ENCODE peak calls at places on chromosomes 4 and X, in four cellular contexts. I is neuronal stem cell; U is activated CD4-positive, alpha-beta T cell treated with anti-CD3 and anti-CD28 coated beads, Interleukin-2, amount 10 ng/mL, durations not matched to agents 24 days and 14 days; R is pons. Z is an unnamed sample.

GRCh38 chr4:38188631-38189101 is 228.5 kb downstream of the PTTG2 start:
- DNase-seq in I (no peak), U (no peak), R (no peak), Z (no peak)

GRCh38 chrX:103197721-103198306 is 17.1 kb upstream of the BEX4 start:
- DNase-seq in I (no peak), U (no peak), R (no peak), Z (no peak)

GRCh38 chr4:25769251-25769650 is 93.5 kb downstream of the SEL1L3 start:
- DNase-seq in I (no peak), U (no peak), R (no peak), Z (no peak)

GRCh38 chr4:137735561-137736104 is 203.3 kb upstream of the PCDH18 start:
- DNase-seq in I (no peak), U (no peak), R (no peak), Z (no peak)

GRCh38 chr4:131638776-131639175 is 1510.3 kb upstream of the PCDH10 start:
- DNase-seq in I (no peak), U (no peak), R (no peak), Z (no peak)

GRCh38 chr4:137125011-137125410 is 407.3 kb downstream of the PCDH18 start:
- DNase-seq in I (no peak), U (no peak), R (peak), Z (no peak)

GRCh38 chr4:74659576-74660411 is 134.5 kb downstream of the BTC start:
- DNase-seq in I (no peak), U (no peak), R (peak), Z (peak)

GRCh38 chr4:22240814-22241213 is 275.1 kb downstream of the ADGRA3 start:
- DNase-seq in I (no peak), U (no peak), R (no peak), Z (no peak)

GRCh38 chrX:78476701-78477100 is 149.3 kb upstream of the CYSLTR1 start:
- DNase-seq in I (no peak), U (no peak), R (no peak), Z (no peak)

GRCh38 chrX:39730671-39731389 is 366.9 kb downstream of the BCOR start:
- DNase-seq in I (peak), U (peak), R (peak), Z (peak)

GRCh38 chrX:74506310-74507115 is 85.2 kb downstream of the SLC16A2 start:
- DNase-seq in I (no peak), U (no peak), R (no peak), Z (no peak)

GRCh38 chr4:83906561-83906960 is 370.7 kb downstream of the GPAT3 start:
- DNase-seq in I (no peak), U (no peak), R (no peak), Z (no peak)

GRCh38 chrX:57156397-57157049 is 19.3 kb upstream of the SPIN2A start:
- DNase-seq in I (peak), U (no peak), R (peak), Z (no peak)

GRCh38 chrX:47796433-47796906 is 40.2 kb upstream of the ZNF81 start:
- DNase-seq in I (no peak), U (no peak), R (no peak), Z (no peak)

GRCh38 chrX:140525448-140525847 is 20.6 kb upstream of the SOX3 start:
- DNase-seq in I (no peak), U (no peak), R (no peak), Z (no peak)

GRCh38 chrX:134821370-134821769 is 163.1 kb upstream of the PLAC1 start:
- DNase-seq in I (no peak), U (no peak), R (no peak), Z (peak)

GRCh38 chrX:136183917-136184316 is 36.6 kb downstream of the FHL1 start:
- DNase-seq in I (no peak), U (no peak), R (no peak), Z (no peak)

GRCh38 chrX:107766470-107767140 is 9.0 kb downstream of the TSC22D3 start:
- DNase-seq in I (no peak), U (no peak), R (no peak), Z (no peak)

GRCh38 chr4:80173841-80174240 is 23.5 kb upstream of the PRDM8 start:
- DNase-seq in I (no peak), U (peak), R (no peak), Z (no peak)